ENCODE peak calls at places on chromosomes 2 and 18, in eight cellular contexts. J is BJ, B is heart right ventricle, F is psoas muscle, A is cardiac fibroblast, C is astrocyte of the spinal cord, H is GM06990, M is PC-9. U is an unnamed sample.

GRCh38 chr2:193703411-193703810 is 1508.7 kb upstream of the TMEFF2 start:
- DNase-seq in J (no peak), B (no peak), F (no peak), A (no peak), C (no peak), H (no peak), M (no peak), U (no peak)

GRCh38 chr2:36544638-36545338 is 53.2 kb downstream of the FEZ2 start:
- DNase-seq in J (no peak), B (no peak), F (no peak), A (no peak), C (no peak), H (no peak), M (no peak), U (no peak)

GRCh38 chr2:152483276-152483996 is 148.5 kb downstream of the FMNL2 start:
- DNase-seq in J (peak), B (no peak), F (no peak), A (no peak), C (no peak), H (no peak), M (no peak), U (no peak)

GRCh38 chr2:229282758-229283546 is 11.9 kb upstream of the PID1 start:
- DNase-seq in J (peak), B (no peak), F (peak), A (peak), C (peak), H (no peak), M (no peak), U (peak)

GRCh38 chr2:169768262-169768995 is 30.2 kb upstream of the SSB start:
- DNase-seq in J (no peak), B (peak), F (peak), A (no peak), C (no peak), H (peak), M (no peak), U (no peak)

GRCh38 chr2:179596018-179596417 is 265.4 kb downstream of the ZNF385B start:
- DNase-seq in J (no peak), B (no peak), F (no peak), A (peak), C (peak), H (no peak), M (peak), U (peak)

GRCh38 chr2:99697811-99698568 is 208.2 kb upstream of the REV1 start:
- DNase-seq in J (peak), B (peak), F (no peak), A (peak), C (peak), H (no peak), M (no peak), U (peak)

GRCh38 chr2:173630425-173631122 is 275.9 kb downstream of the CDCA7 start:
- DNase-seq in J (no peak), B (no peak), F (no peak), A (peak), C (peak), H (no peak), M (no peak), U (no peak)

GRCh38 chr2:219452361-219453317 is 18.0 kb downstream of the SPEG start:
- DNase-seq in J (peak), B (peak), F (peak), A (peak), C (peak), H (no peak), M (peak), U (peak)

GRCh38 chr2:223865124-223865523 is 27.7 kb upstream of the AP1S3 start:
- DNase-seq in J (no peak), B (no peak), F (no peak), A (no peak), C (no peak), H (no peak), M (no peak), U (no peak)

GRCh38 chr18:50616484-50617048 is 56.7 kb downstream of the MAPK4 start:
- DNase-seq in J (no peak), B (no peak), F (no peak), A (no peak), C (no peak), H (no peak), M (no peak), U (no peak)
- H3K4me3 ChIP-seq in J (no peak), B (no peak), F (no peak), A (no peak), C (no peak), H (no peak), M (no peak), U (no peak)

GRCh38 chr2:18787726-18788125 is 198.4 kb upstream of the NT5C1B start:
- DNase-seq in J (no peak), B (no peak), F (no peak), A (no peak), C (no peak), H (no peak), M (no peak), U (no peak)
- TF ChIP-seq CTCF in J (no peak), B (no peak), F (no peak), A (no peak), C (no peak), H (no peak), M (no peak), U (no peak)

GRCh38 chr2:232322560-232323327 is 55.8 kb upstream of the ALPP start:
- DNase-seq in J (no peak), B (no peak), F (peak), A (no peak), C (no peak), H (no peak), M (no peak), U (no peak)
- H3K4me3 ChIP-seq in J (no peak), B (no peak), F (no peak), A (no peak), C (no peak), H (no peak), M (no peak), U (no peak)

GRCh38 chr2:204885747-204886146 is 340.5 kb downstream of the PARD3B start:
- DNase-seq in J (no peak), B (no peak), F (no peak), A (peak), C (no peak), H (no peak), M (no peak), U (no peak)
- TF ChIP-seq CTCF in J (no peak), B (no peak), F (no peak), A (peak), C (peak), H (no peak), M (no peak), U (peak)